ENCODE peak calls at places on chromosomes 5 and 9, in eight cellular contexts. One of them, this sample, is unnamed.

GRCh38 chr9:109046346-109046745 is 33.0 kb upstream of the CTNNAL1 start:
- DNase-seq in body of pancreas: no peak
- DNase-seq in fibroblast of the aortic adventitia: no peak
- DNase-seq in left ventricle myocardium inferior: no peak
- DNase-seq in kidney glomerular epithelial cell: no peak
- DNase-seq in fibroblast of pulmonary artery: no peak
- DNase-seq in T1000: no peak
- DNase-seq in EH: peak; percentile 51
- DNase-seq in this sample: no peak

GRCh38 chr5:44862808-44863207 is 54.1 kb downstream of the MRPS30 start:
- DNase-seq in body of pancreas: no peak
- DNase-seq in fibroblast of the aortic adventitia: peak; percentile 15
- DNase-seq in left ventricle myocardium inferior: no peak
- DNase-seq in kidney glomerular epithelial cell: peak; percentile 57
- DNase-seq in fibroblast of pulmonary artery: peak; percentile 2
- DNase-seq in T1000: no peak
- DNase-seq in EH: no peak
- DNase-seq in this sample: peak; percentile 16

GRCh38 chr5:59351076-59351794 is 542.3 kb downstream of the PDE4D start:
- DNase-seq in body of pancreas: no peak
- DNase-seq in fibroblast of the aortic adventitia: peak; percentile 39
- DNase-seq in left ventricle myocardium inferior: no peak
- DNase-seq in kidney glomerular epithelial cell: no peak
- DNase-seq in fibroblast of pulmonary artery: peak; percentile 70
- DNase-seq in T1000: no peak
- DNase-seq in EH: no peak
- DNase-seq in this sample: peak; percentile 22

GRCh38 chr9:101235105-101235866 is 149.5 kb downstream of the BAAT start:
- DNase-seq in body of pancreas: no peak
- DNase-seq in fibroblast of the aortic adventitia: peak; percentile 5
- DNase-seq in left ventricle myocardium inferior: no peak
- DNase-seq in kidney glomerular epithelial cell: peak; percentile 42
- DNase-seq in fibroblast of pulmonary artery: peak; percentile 34
- DNase-seq in T1000: no peak
- DNase-seq in EH: peak; percentile 6
- DNase-seq in this sample: no peak

GRCh38 chr5:11851965-11852745 is 52.1 kb downstream of the CTNND2 start:
- DNase-seq in body of pancreas: no peak
- DNase-seq in fibroblast of the aortic adventitia: no peak
- DNase-seq in left ventricle myocardium inferior: no peak
- DNase-seq in kidney glomerular epithelial cell: no peak
- DNase-seq in fibroblast of pulmonary artery: no peak
- DNase-seq in T1000: no peak
- DNase-seq in EH: no peak
- DNase-seq in this sample: peak; percentile 56

GRCh38 chr5:74514888-74515551 is 125.5 kb downstream of the ENC1 start:
- DNase-seq in body of pancreas: no peak
- DNase-seq in fibroblast of the aortic adventitia: no peak
- DNase-seq in left ventricle myocardium inferior: no peak
- DNase-seq in kidney glomerular epithelial cell: no peak
- DNase-seq in fibroblast of pulmonary artery: no peak
- DNase-seq in T1000: no peak
- DNase-seq in EH: no peak
- DNase-seq in this sample: no peak

GRCh38 chr9:128208943-128209695 is 5.9 kb downstream of the DNM1 start:
- DNase-seq in body of pancreas: no peak
- DNase-seq in fibroblast of the aortic adventitia: no peak
- DNase-seq in left ventricle myocardium inferior: no peak
- DNase-seq in kidney glomerular epithelial cell: no peak
- DNase-seq in fibroblast of pulmonary artery: no peak
- DNase-seq in T1000: no peak
- DNase-seq in EH: no peak
- DNase-seq in this sample: no peak

GRCh38 chr5:14502291-14502690 is 79.3 kb upstream of the OTULINL start:
- DNase-seq in body of pancreas: no peak
- DNase-seq in fibroblast of the aortic adventitia: no peak
- DNase-seq in left ventricle myocardium inferior: no peak
- DNase-seq in kidney glomerular epithelial cell: no peak
- DNase-seq in fibroblast of pulmonary artery: no peak
- DNase-seq in T1000: no peak
- DNase-seq in EH: no peak
- DNase-seq in this sample: no peak

GRCh38 chr5:72587909-72588308 is 80.7 kb upstream of the ZNF366 start:
- DNase-seq in body of pancreas: no peak
- DNase-seq in fibroblast of the aortic adventitia: peak; percentile 7
- DNase-seq in left ventricle myocardium inferior: no peak
- DNase-seq in kidney glomerular epithelial cell: no peak
- DNase-seq in fibroblast of pulmonary artery: peak; percentile 56
- DNase-seq in T1000: no peak
- DNase-seq in EH: peak; percentile 52
- DNase-seq in this sample: no peak

GRCh38 chr5:113450366-113451328 is 15.9 kb upstream of the TSSK1B start:
- DNase-seq in body of pancreas: no peak
- DNase-seq in fibroblast of the aortic adventitia: peak; percentile 26
- DNase-seq in left ventricle myocardium inferior: no peak
- DNase-seq in kidney glomerular epithelial cell: no peak
- DNase-seq in fibroblast of pulmonary artery: peak; percentile 11
- DNase-seq in T1000: no peak
- DNase-seq in EH: no peak
- DNase-seq in this sample: peak; percentile 7

GRCh38 chr5:79189439-79190234 is 46.3 kb upstream of the JMY start:
- DNase-seq in body of pancreas: no peak
- DNase-seq in fibroblast of the aortic adventitia: no peak
- DNase-seq in left ventricle myocardium inferior: no peak
- DNase-seq in kidney glomerular epithelial cell: no peak
- DNase-seq in fibroblast of pulmonary artery: no peak
- DNase-seq in T1000: no peak
- DNase-seq in EH: peak; percentile 25
- DNase-seq in this sample: no peak

GRCh38 chr9:133534346-133535284 is at the start of gene ADAMTSL2:
- DNase-seq in body of pancreas: peak; percentile 56
- DNase-seq in fibroblast of the aortic adventitia: peak; percentile 45
- DNase-seq in left ventricle myocardium inferior: peak; percentile 84
- DNase-seq in kidney glomerular epithelial cell: peak; percentile 45
- DNase-seq in fibroblast of pulmonary artery: peak; percentile 76
- DNase-seq in T1000: no peak
- DNase-seq in EH: peak; percentile 62
- DNase-seq in this sample: peak; percentile 36

GRCh38 chr9:124309665-124310064 is 51.9 kb downstream of the NEK6 start:
- DNase-seq in body of pancreas: no peak
- DNase-seq in fibroblast of the aortic adventitia: peak; percentile 97
- DNase-seq in left ventricle myocardium inferior: no peak
- DNase-seq in kidney glomerular epithelial cell: peak; percentile 97
- DNase-seq in fibroblast of pulmonary artery: peak; percentile 95
- DNase-seq in T1000: peak; percentile 79
- DNase-seq in EH: peak; percentile 98
- DNase-seq in this sample: peak; percentile 97

GRCh38 chr5:98784411-98784810 is 10.9 kb downstream of the RGMB start:
- DNase-seq in body of pancreas: no peak
- DNase-seq in fibroblast of the aortic adventitia: no peak
- DNase-seq in left ventricle myocardium inferior: no peak
- DNase-seq in kidney glomerular epithelial cell: no peak
- DNase-seq in fibroblast of pulmonary artery: no peak
- DNase-seq in T1000: no peak
- DNase-seq in EH: no peak
- DNase-seq in this sample: no peak

GRCh38 chr9:96242829-96243228 is 59.1 kb downstream of the HSD17B3 start:
- DNase-seq in body of pancreas: no peak
- DNase-seq in fibroblast of the aortic adventitia: no peak
- DNase-seq in left ventricle myocardium inferior: no peak
- DNase-seq in kidney glomerular epithelial cell: no peak
- DNase-seq in fibroblast of pulmonary artery: no peak
- DNase-seq in T1000: no peak
- DNase-seq in EH: no peak
- DNase-seq in this sample: no peak

GRCh38 chr9:100088202-100088601 is 10.6 kb downstream of the ERP44 start:
- DNase-seq in body of pancreas: no peak
- DNase-seq in fibroblast of the aortic adventitia: no peak
- DNase-seq in left ventricle myocardium inferior: no peak
- DNase-seq in kidney glomerular epithelial cell: peak; percentile 32
- DNase-seq in fibroblast of pulmonary artery: no peak
- DNase-seq in T1000: no peak
- DNase-seq in EH: no peak
- DNase-seq in this sample: no peak

GRCh38 chr9:106420511-106420944 is 442.4 kb upstream of the ZNF462 start:
- DNase-seq in body of pancreas: no peak
- DNase-seq in fibroblast of the aortic adventitia: no peak
- DNase-seq in left ventricle myocardium inferior: no peak
- DNase-seq in kidney glomerular epithelial cell: peak; percentile 19
- DNase-seq in fibroblast of pulmonary artery: no peak
- DNase-seq in T1000: peak; percentile 58
- DNase-seq in EH: peak; percentile 67
- DNase-seq in this sample: peak; percentile 57

GRCh38 chr9:111937781-111938426 is 41.3 kb downstream of the UGCG start:
- DNase-seq in body of pancreas: no peak
- DNase-seq in fibroblast of the aortic adventitia: peak; percentile 79
- DNase-seq in left ventricle myocardium inferior: peak; percentile 18
- DNase-seq in kidney glomerular epithelial cell: no peak
- DNase-seq in fibroblast of pulmonary artery: peak; percentile 90
- DNase-seq in T1000: no peak
- DNase-seq in EH: no peak
- DNase-seq in this sample: peak; percentile 85

GRCh38 chr5:132203464-132203818 is 24.2 kb downstream of the P4HA2 start:
- DNase-seq in body of pancreas: no peak
- DNase-seq in fibroblast of the aortic adventitia: no peak
- DNase-seq in left ventricle myocardium inferior: no peak
- DNase-seq in kidney glomerular epithelial cell: peak; percentile 8
- DNase-seq in fibroblast of pulmonary artery: no peak
- DNase-seq in T1000: no peak
- DNase-seq in EH: peak; percentile 46
- DNase-seq in this sample: peak; percentile 57

GRCh38 chr5:175860531-175861045 is 10.8 kb upstream of the CPLX2 start:
- DNase-seq in body of pancreas: no peak
- DNase-seq in fibroblast of the aortic adventitia: no peak
- DNase-seq in left ventricle myocardium inferior: no peak
- DNase-seq in kidney glomerular epithelial cell: no peak
- DNase-seq in fibroblast of pulmonary artery: no peak
- DNase-seq in T1000: no peak
- DNase-seq in EH: no peak
- DNase-seq in this sample: no peak

GRCh38 chr9:35661756-35662350 is 3.1 kb downstream of the ARHGEF39 start:
- DNase-seq in body of pancreas: no peak
- DNase-seq in fibroblast of the aortic adventitia: no peak
- DNase-seq in left ventricle myocardium inferior: no peak
- DNase-seq in kidney glomerular epithelial cell: no peak
- DNase-seq in fibroblast of pulmonary artery: no peak
- DNase-seq in T1000: no peak
- DNase-seq in EH: peak; percentile 34
- DNase-seq in this sample: no peak

GRCh38 chr5:5592541-5592940 is 170.1 kb downstream of the ICE1 start:
- DNase-seq in body of pancreas: no peak
- DNase-seq in fibroblast of the aortic adventitia: no peak
- DNase-seq in left ventricle myocardium inferior: no peak
- DNase-seq in kidney glomerular epithelial cell: no peak
- DNase-seq in fibroblast of pulmonary artery: no peak
- DNase-seq in T1000: no peak
- DNase-seq in EH: no peak
- DNase-seq in this sample: no peak

GRCh38 chr9:121394292-121394691 is 24.2 kb upstream of the STOM start:
- DNase-seq in body of pancreas: no peak
- DNase-seq in fibroblast of the aortic adventitia: no peak
- DNase-seq in left ventricle myocardium inferior: no peak
- DNase-seq in kidney glomerular epithelial cell: no peak
- DNase-seq in fibroblast of pulmonary artery: no peak
- DNase-seq in T1000: no peak
- DNase-seq in EH: peak; percentile 29
- DNase-seq in this sample: no peak

GRCh38 chr9:86176468-86176867 is 77.1 kb upstream of the GOLM1 start:
- DNase-seq in body of pancreas: no peak
- DNase-seq in fibroblast of the aortic adventitia: no peak
- DNase-seq in left ventricle myocardium inferior: no peak
- DNase-seq in kidney glomerular epithelial cell: no peak
- DNase-seq in fibroblast of pulmonary artery: no peak
- DNase-seq in T1000: peak; percentile 65
- DNase-seq in EH: peak; percentile 7
- DNase-seq in this sample: peak; percentile 15

GRCh38 chr9:105535920-105536668 is 21.8 kb upstream of the FKTN start:
- DNase-seq in body of pancreas: no peak
- DNase-seq in fibroblast of the aortic adventitia: no peak
- DNase-seq in left ventricle myocardium inferior: no peak
- DNase-seq in kidney glomerular epithelial cell: no peak
- DNase-seq in fibroblast of pulmonary artery: no peak
- DNase-seq in T1000: no peak
- DNase-seq in EH: peak; percentile 10
- DNase-seq in this sample: no peak

GRCh38 chr9:6931913-6932312 is 174.1 kb downstream of the KDM4C start:
- DNase-seq in body of pancreas: peak; percentile 38
- DNase-seq in fibroblast of the aortic adventitia: peak; percentile 78
- DNase-seq in left ventricle myocardium inferior: no peak
- DNase-seq in kidney glomerular epithelial cell: peak; percentile 87
- DNase-seq in fibroblast of pulmonary artery: peak; percentile 42
- DNase-seq in T1000: peak; percentile 25
- DNase-seq in EH: peak; percentile 70
- DNase-seq in this sample: peak; percentile 90

GRCh38 chr9:87875839-87876545 is 6.7 kb upstream of the SPATA31E1 start:
- DNase-seq in body of pancreas: no peak
- DNase-seq in fibroblast of the aortic adventitia: no peak
- DNase-seq in left ventricle myocardium inferior: no peak
- DNase-seq in kidney glomerular epithelial cell: no peak
- DNase-seq in fibroblast of pulmonary artery: no peak
- DNase-seq in T1000: no peak
- DNase-seq in EH: no peak
- DNase-seq in this sample: no peak

GRCh38 chr5:3650315-3650714 is 54.7 kb downstream of the IRX1 start:
- DNase-seq in body of pancreas: no peak
- DNase-seq in fibroblast of the aortic adventitia: no peak
- DNase-seq in left ventricle myocardium inferior: no peak
- DNase-seq in kidney glomerular epithelial cell: no peak
- DNase-seq in fibroblast of pulmonary artery: no peak
- DNase-seq in T1000: no peak
- DNase-seq in EH: no peak
- DNase-seq in this sample: no peak

GRCh38 chr5:80069918-80070318 is 34.8 kb downstream of the THBS4 start:
- DNase-seq in body of pancreas: no peak
- DNase-seq in fibroblast of the aortic adventitia: no peak
- DNase-seq in left ventricle myocardium inferior: no peak
- DNase-seq in kidney glomerular epithelial cell: no peak
- DNase-seq in fibroblast of pulmonary artery: peak; percentile 17
- DNase-seq in T1000: no peak
- DNase-seq in EH: peak; percentile 33
- DNase-seq in this sample: no peak

GRCh38 chr9:113564804-113565237 is 101.3 kb downstream of the RGS3 start:
- DNase-seq in body of pancreas: peak; percentile 54
- DNase-seq in fibroblast of the aortic adventitia: peak; percentile 54
- DNase-seq in left ventricle myocardium inferior: peak; percentile 69
- DNase-seq in kidney glomerular epithelial cell: peak; percentile 53
- DNase-seq in fibroblast of pulmonary artery: peak; percentile 67
- DNase-seq in T1000: peak; percentile 25
- DNase-seq in EH: peak; percentile 87
- DNase-seq in this sample: peak; percentile 59

GRCh38 chr5:38167562-38167996 is 90.8 kb upstream of the EGFLAM start:
- DNase-seq in body of pancreas: no peak
- DNase-seq in fibroblast of the aortic adventitia: no peak
- DNase-seq in left ventricle myocardium inferior: peak; percentile 56
- DNase-seq in kidney glomerular epithelial cell: no peak
- DNase-seq in fibroblast of pulmonary artery: no peak
- DNase-seq in T1000: no peak
- DNase-seq in EH: no peak
- DNase-seq in this sample: no peak

GRCh38 chr5:175778951-175779475 is 92.4 kb upstream of the CPLX2 start:
- DNase-seq in body of pancreas: peak; percentile 67
- DNase-seq in fibroblast of the aortic adventitia: no peak
- DNase-seq in left ventricle myocardium inferior: peak; percentile 14
- DNase-seq in kidney glomerular epithelial cell: no peak
- DNase-seq in fibroblast of pulmonary artery: peak; percentile 4
- DNase-seq in T1000: no peak
- DNase-seq in EH: peak; percentile 12
- DNase-seq in this sample: peak; percentile 4

GRCh38 chr5:111530298-111530740 is 18.0 kb upstream of the STARD4 start:
- DNase-seq in body of pancreas: peak; percentile 16
- DNase-seq in fibroblast of the aortic adventitia: no peak
- DNase-seq in left ventricle myocardium inferior: peak; percentile 69
- DNase-seq in kidney glomerular epithelial cell: peak; percentile 92
- DNase-seq in fibroblast of pulmonary artery: peak; percentile 93
- DNase-seq in T1000: no peak
- DNase-seq in EH: peak; percentile 92
- DNase-seq in this sample: peak; percentile 94

GRCh38 chr9:124351672-124352468 is 63.4 kb downstream of the PSMB7 start:
- DNase-seq in body of pancreas: no peak
- DNase-seq in fibroblast of the aortic adventitia: no peak
- DNase-seq in left ventricle myocardium inferior: no peak
- DNase-seq in kidney glomerular epithelial cell: no peak
- DNase-seq in fibroblast of pulmonary artery: no peak
- DNase-seq in T1000: no peak
- DNase-seq in EH: no peak
- DNase-seq in this sample: no peak